ENCODE peak calls at places on chromosomes 12 and 14, in eight cellular contexts. X is heart right ventricle, L is stomach, F is K562, D is transverse colon, T is right atrium auricular region, Z is tibial nerve, P is right lobe of liver. C is an unnamed sample. For H3K36me3 and H3K4me1, the result is how much of the 10 kb centered on the place peaks cover.

GRCh38 chr14:32761381-32761968 is 177.2 kb upstream of the NPAS3 start:
- DNase-seq in X (no peak), L (no peak), F (no peak), D (no peak), T (no peak), Z (no peak), P (no peak), C (no peak)

GRCh38 chr12:118773956-118774723 is 207.2 kb upstream of the SRRM4 start:
- DNase-seq in X (no peak), L (no peak), F (no peak), D (no peak), T (no peak), Z (no peak), P (no peak), C (no peak)

GRCh38 chr12:69886715-69887114 is 61.7 kb downstream of the MYRFL start:
- DNase-seq in X (no peak), L (no peak), F (no peak), D (no peak), T (no peak), Z (no peak), P (no peak), C (no peak)

GRCh38 chr14:73452341-73453191 is 5.8 kb downstream of the NUMB start:
- DNase-seq in X (no peak), L (no peak), F (peak), D (no peak), T (no peak), Z (no peak), P (no peak), C (no peak)

GRCh38 chr12:8956073-8956472 is 6.6 kb upstream of the M6PR start:
- DNase-seq in X (no peak), L (no peak), F (no peak), D (no peak), T (no peak), Z (no peak), P (no peak), C (no peak)

GRCh38 chr12:1204581-1205121 is 213.6 kb downstream of the ERC1 start:
- DNase-seq in X (no peak), L (no peak), F (no peak), D (no peak), T (no peak), Z (no peak), P (no peak), C (no peak)

GRCh38 chr14:100824156-100824555 is 1.8 kb upstream of the MEG3 start:
- DNase-seq in X (peak), L (no peak), F (no peak), D (no peak), T (peak), Z (peak), P (no peak), C (no peak)

GRCh38 chr12:82687020-82687951 is 580 bp downstream of the TMTC2 start:
- DNase-seq in X (peak), L (peak), F (peak), D (peak), T (no peak), Z (no peak), P (peak), C (peak)

GRCh38 chr12:131389051-131390013 is 321.6 kb upstream of the SFSWAP start:
- DNase-seq in X (no peak), L (no peak), F (no peak), D (no peak), T (no peak), Z (no peak), P (no peak), C (no peak)

GRCh38 chr14:84750763-84751554 is 779.0 kb upstream of the FLRT2 start:
- DNase-seq in X (no peak), L (no peak), F (no peak), D (no peak), T (no peak), Z (no peak), P (no peak), C (no peak)

GRCh38 chr12:54360717-54361456 is 3.4 kb downstream of the GPR84 start:
- DNase-seq in X (peak), L (peak), F (peak), D (peak), T (no peak), Z (peak), P (peak), C (peak)

GRCh38 chr14:94388027-94388895 is at the start of gene SERPINA1:
- DNase-seq in X (no peak), L (peak), F (no peak), D (no peak), T (no peak), Z (no peak), P (peak), C (no peak)

GRCh38 chr12:85955127-85955526 is 81.0 kb downstream of the NTS start:
- DNase-seq in X (no peak), L (no peak), F (no peak), D (no peak), T (no peak), Z (no peak), P (no peak), C (no peak)

GRCh38 chr12:74370608-74371216 is 166.9 kb upstream of the ATXN7L3B start:
- DNase-seq in X (no peak), L (no peak), F (no peak), D (no peak), T (no peak), Z (no peak), P (no peak), C (no peak)

GRCh38 chr12:26831959-26832816 is 806 bp downstream of the ITPR2 start:
- DNase-seq in X (peak), L (peak), F (peak), D (peak), T (peak), Z (peak), P (peak), C (peak)

GRCh38 chr12:96445743-96446655 is 43.4 kb upstream of the CFAP54 start:
- DNase-seq in X (no peak), L (no peak), F (peak), D (peak), T (no peak), Z (no peak), P (no peak), C (peak)

DNA sequence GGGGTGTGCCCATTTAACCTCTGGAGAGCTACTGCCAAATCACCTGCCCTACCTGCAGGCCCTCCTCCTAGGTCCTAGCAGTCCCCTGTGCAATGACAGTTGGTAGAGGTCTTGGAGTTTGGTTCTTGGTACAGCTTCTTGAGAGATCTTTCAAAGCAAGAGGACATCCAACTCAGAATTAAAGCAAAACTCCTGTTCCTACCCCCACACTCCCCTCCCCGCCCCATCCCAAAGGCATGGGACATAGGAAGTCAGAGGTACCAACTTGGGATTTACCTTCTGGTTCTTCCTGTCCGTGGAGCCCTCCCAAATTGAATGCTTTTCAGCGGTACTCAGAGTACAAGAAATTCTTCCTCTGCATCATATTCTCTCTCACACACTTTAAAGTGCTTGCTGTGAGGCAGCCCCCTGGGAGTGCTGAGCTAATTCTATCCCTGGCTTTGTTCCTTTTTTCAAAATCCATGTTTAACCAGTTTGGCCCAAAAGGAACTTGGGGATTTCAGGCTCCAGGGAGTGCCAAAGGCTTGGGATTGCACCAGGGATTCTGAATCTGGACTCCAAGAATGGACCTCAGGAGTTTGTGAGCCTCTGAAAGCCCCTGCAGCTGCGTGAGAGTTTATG is 40.8 kb downstream of the GALNT16 start:
- DNase-seq in X (no peak), L (no peak), F (no peak), D (no peak), T (no peak), Z (no peak), P (no peak), C (no peak)
- H3K36me3 ChIP-seq in X (under half), L (under half), F (under half), D (under half), T (under half), Z (under half), P (under half), C (under half)

DNA sequence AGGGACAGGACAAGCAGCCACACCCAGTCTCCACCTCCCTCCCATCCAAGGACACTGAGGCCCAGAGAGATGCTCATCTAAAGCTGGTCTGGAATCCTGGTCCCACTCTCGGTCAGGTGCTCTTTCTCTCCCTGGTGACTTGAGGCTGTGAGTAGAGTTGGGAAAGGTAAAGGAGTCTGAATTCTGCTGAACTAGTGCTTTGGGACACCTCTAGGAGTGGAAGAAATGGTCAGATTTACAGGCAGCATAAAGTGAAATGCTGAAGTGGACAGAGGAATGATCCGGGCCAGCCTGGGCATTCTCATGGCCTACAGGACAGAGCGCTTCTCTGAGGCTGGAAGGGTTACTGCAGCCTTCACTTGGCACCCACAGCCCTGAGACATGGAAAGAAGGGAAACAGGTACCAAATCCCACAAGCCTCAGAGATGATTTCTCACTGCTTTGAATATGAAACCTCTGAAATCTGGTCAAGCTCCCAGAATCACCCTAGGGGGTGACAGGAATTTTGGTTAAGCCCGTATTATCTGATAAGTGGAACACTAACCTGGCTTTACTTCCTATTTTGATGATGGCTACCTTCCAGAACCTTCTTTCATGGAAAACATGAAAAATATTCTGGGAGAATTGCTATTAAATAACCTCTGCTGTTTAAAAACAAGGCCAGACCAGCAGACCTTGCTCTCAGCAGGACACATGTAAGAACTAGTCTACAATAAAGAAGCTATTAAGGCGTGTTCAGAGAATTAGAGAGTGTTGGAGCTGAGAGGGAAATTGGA is 281.7 kb downstream of the ZFP36L1 start:
- DNase-seq in X (no peak), L (no peak), F (no peak), D (no peak), T (peak), Z (no peak), P (no peak), C (no peak)
- H3K4me1 ChIP-seq in X (under half), L (half or more), F (under half), D (half or more), T (under half), Z (under half), P (under half), C (under half)

DNA sequence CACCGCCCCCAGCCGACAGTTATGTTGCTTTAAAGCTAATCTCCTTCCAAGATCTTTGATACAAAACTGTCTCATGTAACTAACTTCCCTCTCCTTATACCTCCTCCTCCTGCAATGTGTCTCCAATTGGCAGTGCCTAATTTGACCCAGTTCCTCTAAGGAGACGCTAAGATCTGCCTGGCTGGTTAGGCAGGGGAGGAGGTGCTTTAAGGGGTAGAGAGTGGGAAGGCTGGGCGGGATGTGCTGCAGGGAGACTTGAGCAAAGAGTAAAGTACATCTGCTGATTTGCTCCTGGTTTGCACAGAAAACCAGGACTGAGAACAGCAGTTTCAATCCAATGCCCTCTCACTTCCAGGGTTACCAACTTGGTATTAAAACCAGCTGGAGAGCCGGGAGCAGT is 7.4 kb upstream of the IKZF4 start:
- DNase-seq in X (no peak), L (no peak), F (no peak), D (no peak), T (no peak), Z (no peak), P (no peak), C (no peak)
- H3K36me3 ChIP-seq in X (under half), L (under half), F (under half), D (under half), T (under half), Z (under half), P (under half), C (under half)

GRCh38 chr12:123111498-123112165 is 39.3 kb downstream of the PITPNM2 start:
- DNase-seq in X (no peak), L (no peak), F (no peak), D (no peak), T (no peak), Z (no peak), P (no peak), C (no peak)

GRCh38 chr12:123109319-123109772 is 41.5 kb downstream of the PITPNM2 start:
- DNase-seq in X (no peak), L (no peak), F (no peak), D (no peak), T (no peak), Z (no peak), P (no peak), C (no peak)

GRCh38 chr12:123114305-123115083 is 36.4 kb downstream of the PITPNM2 start:
- DNase-seq in X (no peak), L (no peak), F (no peak), D (no peak), T (no peak), Z (no peak), P (no peak), C (no peak)

GRCh38 chr12:123115409-123116111 is 35.3 kb downstream of the PITPNM2 start:
- DNase-seq in X (no peak), L (no peak), F (no peak), D (peak), T (peak), Z (peak), P (no peak), C (no peak)

DNA sequence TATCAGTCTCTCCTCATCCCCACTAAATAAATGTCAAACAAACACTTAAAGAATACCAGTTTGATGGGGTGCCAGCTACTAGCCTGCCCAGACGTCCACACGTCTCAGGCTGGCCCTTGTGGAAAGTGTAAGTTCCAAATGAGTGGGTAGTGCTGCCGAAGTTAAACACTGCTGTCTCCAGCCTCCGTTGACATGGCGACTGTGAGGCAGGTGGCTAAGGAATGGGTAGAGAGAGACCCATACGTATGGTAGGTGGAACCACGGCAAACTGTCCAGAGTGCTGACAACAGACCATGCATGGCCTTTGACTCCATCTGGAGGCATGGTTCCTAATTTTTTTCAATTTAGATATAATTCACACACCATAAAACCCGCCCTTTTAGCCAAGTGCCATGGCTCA is 37.9 kb downstream of the PITPNM2 start:
- DNase-seq in X (no peak), L (no peak), F (no peak), D (no peak), T (no peak), Z (no peak), P (no peak), C (no peak)
- H3K4me1 ChIP-seq in X (half or more), L (half or more), F (under half), D (under half), T (half or more), Z (under half), P (under half), C (half or more)

DNA sequence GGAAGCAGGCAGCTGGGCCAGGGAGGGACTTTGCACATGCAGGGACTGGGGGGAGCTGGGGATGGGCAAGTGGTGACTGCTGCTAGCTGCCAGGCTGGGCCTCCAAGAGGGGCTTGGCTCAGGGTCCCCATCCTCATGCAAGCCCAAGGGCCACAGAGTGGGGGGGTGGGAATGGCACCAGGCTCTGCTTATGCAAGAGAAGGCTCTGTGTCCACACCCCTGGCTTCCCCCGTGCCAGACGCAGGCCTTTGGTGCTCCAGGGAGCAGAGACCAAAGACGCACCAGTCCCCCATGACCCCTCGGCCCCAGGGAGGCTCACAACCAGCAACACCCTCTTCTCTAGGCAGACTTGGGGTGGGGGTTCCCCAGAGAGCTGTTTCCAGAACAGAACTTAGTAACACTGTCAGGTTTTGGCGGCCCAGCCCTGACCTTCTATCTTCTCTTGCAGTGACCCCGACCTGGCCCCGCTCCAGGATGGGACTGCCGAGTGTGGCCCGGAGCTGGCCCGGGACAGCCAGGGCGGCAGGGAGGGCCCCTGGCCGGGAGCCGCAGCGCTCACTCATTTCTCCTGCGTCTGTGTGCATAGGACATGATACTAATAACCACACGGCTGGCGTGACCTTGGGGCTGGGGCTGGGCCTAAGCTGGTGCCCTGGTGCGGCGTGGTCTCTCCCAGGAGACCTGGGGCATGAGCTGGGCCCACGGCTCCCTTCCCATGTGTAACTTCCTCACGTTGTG is 14.3 kb downstream of the XRCC3 start:
- DNase-seq in X (peak), L (no peak), F (no peak), D (peak), T (no peak), Z (no peak), P (peak), C (no peak)
- H3K36me3 ChIP-seq in X (under half), L (under half), F (half or more), D (under half), T (half or more), Z (under half), P (under half), C (under half)

DNA sequence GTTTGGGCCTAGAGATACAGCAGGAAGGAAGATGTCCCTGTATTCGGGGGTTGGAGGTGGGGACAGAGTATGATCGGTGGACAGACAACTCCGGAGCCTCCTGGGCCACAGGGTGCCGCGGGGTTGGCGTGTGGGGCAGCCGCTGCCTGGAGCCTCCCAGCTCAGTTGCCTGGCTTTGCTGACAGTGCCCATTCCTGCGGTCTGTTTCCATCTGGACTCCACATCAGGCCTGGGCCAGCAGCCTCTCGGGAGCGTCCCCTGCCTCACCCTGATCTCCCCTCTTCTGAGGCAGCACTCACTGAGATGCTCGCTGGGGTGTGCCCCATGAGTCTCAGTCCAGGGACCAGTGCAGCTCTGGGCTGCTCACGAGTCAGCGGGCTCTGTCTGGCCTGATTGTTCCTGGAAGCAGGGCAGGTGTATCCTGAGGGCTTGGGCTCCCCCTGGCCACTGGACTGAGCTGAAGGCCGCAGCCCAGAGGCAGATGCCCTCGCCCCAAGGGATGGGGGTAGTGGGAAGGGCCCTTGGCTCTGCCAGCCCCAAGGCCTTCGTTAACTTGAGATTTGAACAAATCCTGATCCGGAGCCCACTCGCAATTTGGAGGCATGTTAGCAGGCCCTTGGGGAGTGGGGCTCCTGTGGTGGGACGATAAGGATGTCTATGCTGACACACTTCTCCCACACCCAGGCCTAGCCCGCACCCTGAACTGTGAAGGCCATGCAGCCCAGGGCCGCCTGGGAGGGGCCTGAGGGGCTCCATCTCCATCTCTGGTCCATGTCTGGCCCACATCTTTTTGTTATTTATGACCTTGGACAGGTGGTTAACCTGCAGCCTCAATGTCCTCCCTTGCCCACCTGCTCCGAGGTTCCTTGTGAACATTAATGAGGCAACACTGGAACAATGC is 7.5 kb downstream of the HIP1R start:
- DNase-seq in X (no peak), L (no peak), F (no peak), D (no peak), T (no peak), Z (no peak), P (no peak), C (no peak)
- H3K4me1 ChIP-seq in X (under half), L (half or more), F (half or more), D (under half), T (half or more), Z (under half), P (under half), C (under half)

DNA sequence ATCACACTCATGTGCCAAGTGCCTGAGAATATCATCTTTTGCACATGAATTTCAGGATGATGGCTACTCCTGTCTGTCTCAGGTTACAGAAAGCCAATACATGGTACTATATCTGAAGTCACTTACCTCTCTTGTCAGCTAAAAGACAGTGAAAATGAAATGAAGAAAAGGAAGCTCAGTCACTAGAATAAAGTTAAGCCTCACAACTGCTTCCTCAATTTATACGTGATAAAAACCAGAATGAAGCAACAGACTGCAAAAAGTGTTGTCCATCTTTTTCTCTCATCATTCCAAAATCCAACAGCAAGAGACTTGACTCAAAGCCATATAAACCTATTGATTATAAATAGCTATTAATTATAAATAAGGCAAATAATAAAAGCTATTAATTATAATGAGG is 10.2 kb downstream of the NIN start:
- DNase-seq in X (no peak), L (no peak), F (no peak), D (no peak), T (no peak), Z (no peak), P (no peak), C (no peak)
- H3K36me3 ChIP-seq in X (under half), L (under half), F (under half), D (under half), T (under half), Z (under half), P (under half), C (under half)

C was measured in CD8-positive, alpha-beta memory T cell.